ENCODE peak calls at places on chromosome 16, in five cellular contexts. W, R, T, Z and Q are unnamed samples.

GRCh38 chr16:9534759-9535158 is 443.3 kb downstream of the HAPSTR1 start:
- DNase-seq in W (no peak), R (no peak), T (peak), Z (no peak), Q (no peak)

GRCh38 chr16:1887711-1888354 is 15.9 kb upstream of the MEIOB start:
- DNase-seq in W (no peak), R (no peak), T (no peak), Z (no peak), Q (no peak)

GRCh38 chr16:15946257-15947044 is 3.0 kb upstream of the ABCC1 start:
- DNase-seq in W (no peak), R (no peak), T (no peak), Z (peak), Q (peak)

GRCh38 chr16:54318941-54319340 is 32.4 kb upstream of the IRX3 start:
- DNase-seq in W (no peak), R (no peak), T (no peak), Z (no peak), Q (peak)

GRCh38 chr16:10618710-10619209 is 38.4 kb upstream of the EMP2 start:
- DNase-seq in W (no peak), R (no peak), T (no peak), Z (no peak), Q (no peak)

GRCh38 chr16:49586466-49586865 is 212.9 kb downstream of the C16orf78 start:
- DNase-seq in W (no peak), R (no peak), T (no peak), Z (no peak), Q (no peak)

GRCh38 chr16:75566889-75567255 is 693 bp downstream of the GABARAPL2 start:
- DNase-seq in W (peak), R (no peak), T (no peak), Z (no peak), Q (no peak)

GRCh38 chr16:24289301-24289700 is 33.2 kb downstream of the CACNG3 start:
- DNase-seq in W (no peak), R (no peak), T (no peak), Z (no peak), Q (no peak)

GRCh38 chr16:85249830-85250455 is 137.7 kb upstream of the CIBAR2 start:
- DNase-seq in W (no peak), R (no peak), T (no peak), Z (peak), Q (no peak)

GRCh38 chr16:71895679-71896385 is 501 bp downstream of the IST1 start:
- DNase-seq in W (peak), R (peak), T (peak), Z (peak), Q (peak)

GRCh38 chr16:68800257-68800875 is 43.0 kb upstream of the TANGO6 start:
- DNase-seq in W (peak), R (peak), T (no peak), Z (peak), Q (peak)

GRCh38 chr16:64974381-64974780 is 147.5 kb downstream of the CDH11 start:
- DNase-seq in W (no peak), R (no peak), T (no peak), Z (no peak), Q (no peak)

GRCh38 chr16:84732674-84733352 is 33.0 kb downstream of the USP10 start:
- DNase-seq in W (no peak), R (no peak), T (no peak), Z (no peak), Q (no peak)

GRCh38 chr16:49482690-49483089 is 109.1 kb downstream of the C16orf78 start:
- DNase-seq in W (no peak), R (no peak), T (peak), Z (no peak), Q (no peak)

GRCh38 chr16:2151188-2152091 is 3.0 kb downstream of the RAB26 start:
- DNase-seq in W (no peak), R (no peak), T (no peak), Z (no peak), Q (no peak)

GRCh38 chr16:71230122-71230845 is at the start of gene HYDIN:
- DNase-seq in W (peak), R (peak), T (no peak), Z (peak), Q (peak)

GRCh38 chr16:4380131-4381063 is 8.7 kb downstream of the VASN start:
- DNase-seq in W (no peak), R (no peak), T (no peak), Z (no peak), Q (no peak)

GRCh38 chr16:67632415-67633172 is 12.3 kb upstream of the CARMIL2 start:
- DNase-seq in W (no peak), R (no peak), T (no peak), Z (peak), Q (peak)

GRCh38 chr16:19769239-19769638 is 51.2 kb downstream of the IQCK start:
- DNase-seq in W (no peak), R (no peak), T (no peak), Z (no peak), Q (no peak)

GRCh38 chr16:69727916-69728270 is 1.5 kb upstream of the NQO1 start:
- DNase-seq in W (no peak), R (no peak), T (peak), Z (no peak), Q (no peak)

GRCh38 chr16:77298638-77299360 is 99.6 kb downstream of the SYCE1L start:
- DNase-seq in W (no peak), R (no peak), T (no peak), Z (peak), Q (peak)

GRCh38 chr16:11211061-11211976 is 44.7 kb downstream of the SOCS1 start:
- DNase-seq in W (no peak), R (no peak), T (no peak), Z (no peak), Q (no peak)

GRCh38 chr16:87951550-87952538 is 610 bp downstream of the BANP start:
- DNase-seq in W (peak), R (no peak), T (peak), Z (no peak), Q (no peak)

GRCh38 chr16:75304521-75305363 is 53.3 kb upstream of the BCAR1 start:
- DNase-seq in W (peak), R (no peak), T (peak), Z (peak), Q (peak)

GRCh38 chr16:81623365-81624102 is 155.6 kb upstream of the PLCG2 start:
- DNase-seq in W (peak), R (peak), T (no peak), Z (peak), Q (peak)

GRCh38 chr16:86294535-86294934 is 215.8 kb upstream of the FOXF1 start:
- DNase-seq in W (no peak), R (no peak), T (no peak), Z (peak), Q (no peak)

GRCh38 chr16:28326881-28327610 is 34.7 kb downstream of the SBK1 start:
- DNase-seq in W (peak), R (peak), T (peak), Z (peak), Q (peak)

GRCh38 chr16:89920723-89921122 is 2.1 kb downstream of the MC1R start:
- DNase-seq in W (no peak), R (no peak), T (no peak), Z (peak), Q (no peak)

GRCh38 chr16:78950768-78951167 is 649.8 kb downstream of the MAF start:
- DNase-seq in W (no peak), R (no peak), T (no peak), Z (no peak), Q (no peak)

GRCh38 chr16:87416826-87417471 is 24.8 kb downstream of the MAP1LC3B start:
- DNase-seq in W (peak), R (no peak), T (peak), Z (peak), Q (peak)

GRCh38 chr16:379183-379960 is 2.4 kb downstream of the PGAP6 start:
- DNase-seq in W (no peak), R (no peak), T (no peak), Z (no peak), Q (no peak)